ENCODE peak calls at places on chromosomes 7 and 10, in four cellular contexts. One of them, this sample, is unnamed.

GRCh38 chr7:48285365-48285764 is 114.1 kb downstream of the ABCA13 start:
- DNase-seq in NCI-H1436: no peak
- DNase-seq in NCI-H1930: no peak
- DNase-seq in CD4-positive, CD25-positive, alpha-beta regulatory T cell: no peak
- DNase-seq in this sample: peak

GRCh38 chr10:101189461-101190401 is 39.5 kb downstream of the LBX1 start:
- DNase-seq in NCI-H1436: no peak
- DNase-seq in NCI-H1930: no peak
- DNase-seq in CD4-positive, CD25-positive, alpha-beta regulatory T cell: peak
- DNase-seq in this sample: no peak

GRCh38 chr10:124193309-124193696 is 99.9 kb upstream of the CHST15 start:
- DNase-seq in NCI-H1436: no peak
- DNase-seq in NCI-H1930: no peak
- DNase-seq in CD4-positive, CD25-positive, alpha-beta regulatory T cell: no peak
- DNase-seq in this sample: no peak

GRCh38 chr7:96989241-96989858 is 16.0 kb upstream of the DLX6 start:
- DNase-seq in NCI-H1436: no peak
- DNase-seq in NCI-H1930: no peak
- DNase-seq in CD4-positive, CD25-positive, alpha-beta regulatory T cell: no peak
- DNase-seq in this sample: no peak

GRCh38 chr7:65251851-65252620 is 121.6 kb upstream of the ZNF92 start:
- DNase-seq in NCI-H1436: peak
- DNase-seq in NCI-H1930: peak
- DNase-seq in CD4-positive, CD25-positive, alpha-beta regulatory T cell: peak
- DNase-seq in this sample: peak

GRCh38 chr10:17609523-17610079 is 7.6 kb downstream of the HACD1 start:
- DNase-seq in NCI-H1436: no peak
- DNase-seq in NCI-H1930: no peak
- DNase-seq in CD4-positive, CD25-positive, alpha-beta regulatory T cell: no peak
- DNase-seq in this sample: no peak

GRCh38 chr7:23811540-23811939 is 101.5 kb downstream of the STK31 start:
- DNase-seq in NCI-H1436: no peak
- DNase-seq in NCI-H1930: no peak
- DNase-seq in CD4-positive, CD25-positive, alpha-beta regulatory T cell: peak
- DNase-seq in this sample: no peak

GRCh38 chr7:666454-667292 is 59.8 kb upstream of the DNAAF5 start:
- DNase-seq in NCI-H1436: no peak
- DNase-seq in NCI-H1930: no peak
- DNase-seq in CD4-positive, CD25-positive, alpha-beta regulatory T cell: no peak
- DNase-seq in this sample: no peak

GRCh38 chr10:16583382-16583781 is 61.7 kb upstream of the C1QL3 start:
- DNase-seq in NCI-H1436: no peak
- DNase-seq in NCI-H1930: no peak
- DNase-seq in CD4-positive, CD25-positive, alpha-beta regulatory T cell: no peak
- DNase-seq in this sample: no peak

GRCh38 chr10:133318494-133319127 is 9.9 kb downstream of the ZNF511 start:
- DNase-seq in NCI-H1436: peak
- DNase-seq in NCI-H1930: peak
- DNase-seq in CD4-positive, CD25-positive, alpha-beta regulatory T cell: peak
- DNase-seq in this sample: peak

GRCh38 chr10:91925022-91925320 is 1.4 kb downstream of the BTAF1 start:
- DNase-seq in NCI-H1436: no peak
- DNase-seq in NCI-H1930: no peak
- DNase-seq in CD4-positive, CD25-positive, alpha-beta regulatory T cell: no peak
- DNase-seq in this sample: no peak